ENCODE peak calls at places on chromosome 16, in five cellular contexts. O is HCT116, W is mucosa of descending colon, V is tibial artery, B is cardiac muscle cell. J is an unnamed sample.

GRCh38 chr16:73010150-73010676 is 37.7 kb downstream of the ZFHX3 start:
- DNase-seq in W (no peak), O (no peak), B (no peak), V (peak), J (no peak)

GRCh38 chr16:56506941-56507340 is 12.9 kb downstream of the BBS2 start:
- DNase-seq in O (no peak), B (peak), V (no peak), W (no peak), J (no peak)

GRCh38 chr16:79264237-79265104 is 336.1 kb downstream of the MAF start:
- DNase-seq in W (no peak), V (no peak), B (no peak), O (no peak), J (no peak)

GRCh38 chr16:86978445-86979030 is 338.7 kb downstream of the C16orf95 start:
- DNase-seq in O (no peak), B (no peak), W (no peak), V (no peak), J (no peak)

GRCh38 chr16:7792346-7792745 is 459.7 kb downstream of the RBFOX1 start:
- DNase-seq in B (no peak), O (no peak), W (no peak), V (no peak), J (no peak)

GRCh38 chr16:2091722-2092620 is 43.7 kb downstream of the PKD1 start:
- DNase-seq in B (no peak), V (no peak), W (peak), O (no peak), J (no peak)

GRCh38 chr16:28905800-28906372 is 19.2 kb downstream of the RABEP2 start:
- DNase-seq in B (no peak), W (no peak), O (no peak), V (no peak), J (no peak)

GRCh38 chr16:67881557-67882220 is 3.0 kb upstream of the NRN1L start:
- DNase-seq in V (no peak), O (no peak), W (no peak), B (no peak), J (peak)

GRCh38 chr16:86961133-86961720 is 356.0 kb downstream of the C16orf95 start:
- DNase-seq in B (peak), W (no peak), V (no peak), O (no peak), J (no peak)

GRCh38 chr16:64362193-64362592 is 759.7 kb downstream of the CDH11 start:
- DNase-seq in B (no peak), V (no peak), O (no peak), W (no peak), J (no peak)

GRCh38 chr16:75108792-75109731 is 7.5 kb downstream of the LDHD start:
- DNase-seq in W (peak), V (peak), B (peak), O (peak), J (peak)

GRCh38 chr16:10831899-10832886 is 13.6 kb upstream of the TVP23A start:
- DNase-seq in V (peak), O (no peak), B (no peak), W (no peak), J (no peak)

GRCh38 chr16:81415757-81416156 is 28.9 kb upstream of the CMIP start:
- DNase-seq in O (no peak), W (no peak), B (no peak), V (no peak), J (no peak)

GRCh38 chr16:75256871-75257343 is 5.5 kb upstream of the BCAR1 start:
- DNase-seq in O (no peak), V (peak), B (no peak), W (peak), J (no peak)

GRCh38 chr16:2076072-2076865 is 28.5 kb downstream of the TSC2 start:
- DNase-seq in O (no peak), W (no peak), B (no peak), V (no peak), J (no peak)

GRCh38 chr16:21158208-21159110 is at the start of gene LDAF1:
- DNase-seq in O (peak), V (peak), B (peak), W (peak), J (peak)

GRCh38 chr16:67942200-67942509 is 1.8 kb downstream of the LCAT start:
- DNase-seq in W (no peak), V (no peak), O (no peak), B (peak), J (no peak)

GRCh38 chr16:64290461-64290860 is 831.4 kb downstream of the CDH11 start:
- DNase-seq in V (no peak), B (no peak), O (no peak), W (no peak), J (no peak)

GRCh38 chr16:1749152-1750117 is 21.9 kb downstream of the NME3 start:
- DNase-seq in W (no peak), O (no peak), B (no peak), V (no peak), J (no peak)

GRCh38 chr16:24074574-24074973 is 181.6 kb upstream of the CACNG3 start:
- DNase-seq in V (no peak), W (no peak), O (no peak), B (no peak), J (no peak)

GRCh38 chr16:86259499-86259898 is 250.8 kb upstream of the FOXF1 start:
- DNase-seq in V (no peak), O (no peak), B (no peak), W (no peak), J (no peak)

GRCh38 chr16:79599837-79600635 is 501 bp downstream of the MAF start:
- DNase-seq in B (peak), O (no peak), V (peak), W (peak), J (peak)

GRCh38 chr16:57630402-57630787 is 2.0 kb downstream of the ADGRG1 start:
- DNase-seq in O (no peak), B (no peak), W (no peak), V (no peak), J (no peak)

GRCh38 chr16:80580109-80580832 is 39.5 kb downstream of the DYNLRB2 start:
- DNase-seq in B (peak), W (no peak), V (no peak), O (no peak), J (no peak)

GRCh38 chr16:11852092-11852809 is 909 bp upstream of the RSL1D1 start:
- DNase-seq in W (no peak), V (no peak), B (peak), O (no peak), J (peak)

GRCh38 chr16:88510091-88510719 is 57.1 kb downstream of the ZFPM1 start:
- DNase-seq in W (no peak), O (no peak), B (no peak), V (no peak), J (no peak)

GRCh38 chr16:1903845-1904820 is 14.1 kb downstream of the HS3ST6 start:
- DNase-seq in B (peak), O (no peak), V (no peak), W (no peak), J (no peak)

GRCh38 chr16:79767597-79768280 is 167.2 kb upstream of the MAF start:
- DNase-seq in V (no peak), W (peak), O (no peak), B (peak), J (no peak)

GRCh38 chr16:65728172-65728571 is 606.3 kb upstream of the CDH11 start:
- DNase-seq in W (no peak), V (no peak), B (peak), O (no peak), J (no peak)

GRCh38 chr16:27920391-27920891 is 143.1 kb downstream of the GSG1L start:
- DNase-seq in W (no peak), O (peak), V (no peak), B (peak), J (no peak)

GRCh38 chr16:82011199-82011641 is at the start of gene SDR42E1:
- DNase-seq in V (no peak), O (peak), W (peak), B (no peak), J (no peak)

GRCh38 chr16:11047057-11047456 is 102.7 kb downstream of the CLEC16A start:
- DNase-seq in B (peak), V (no peak), W (no peak), O (no peak), J (no peak)

GRCh38 chr16:29819506-29819905 is 756 bp upstream of the MVP start:
- DNase-seq in O (no peak), B (no peak), V (no peak), W (peak), J (no peak)

GRCh38 chr16:52363082-52363481 is 183.9 kb downstream of the TOX3 start:
- DNase-seq in O (no peak), V (no peak), B (no peak), W (no peak), J (no peak)

GRCh38 chr16:81645303-81645702 is 133.8 kb upstream of the PLCG2 start:
- DNase-seq in V (no peak), O (no peak), B (peak), W (no peak), J (peak)

GRCh38 chr16:11692651-11693050 is 24.4 kb downstream of the SNN start:
- DNase-seq in B (no peak), W (no peak), O (no peak), V (no peak), J (no peak)

GRCh38 chr16:13552062-13552959 is 367.6 kb upstream of the ERCC4 start:
- DNase-seq in V (no peak), W (no peak), B (no peak), O (no peak), J (no peak)
- TF ChIP-seq CTCF in V (no peak), W (no peak), B (no peak), O (no peak), J (no peak)

DNA sequence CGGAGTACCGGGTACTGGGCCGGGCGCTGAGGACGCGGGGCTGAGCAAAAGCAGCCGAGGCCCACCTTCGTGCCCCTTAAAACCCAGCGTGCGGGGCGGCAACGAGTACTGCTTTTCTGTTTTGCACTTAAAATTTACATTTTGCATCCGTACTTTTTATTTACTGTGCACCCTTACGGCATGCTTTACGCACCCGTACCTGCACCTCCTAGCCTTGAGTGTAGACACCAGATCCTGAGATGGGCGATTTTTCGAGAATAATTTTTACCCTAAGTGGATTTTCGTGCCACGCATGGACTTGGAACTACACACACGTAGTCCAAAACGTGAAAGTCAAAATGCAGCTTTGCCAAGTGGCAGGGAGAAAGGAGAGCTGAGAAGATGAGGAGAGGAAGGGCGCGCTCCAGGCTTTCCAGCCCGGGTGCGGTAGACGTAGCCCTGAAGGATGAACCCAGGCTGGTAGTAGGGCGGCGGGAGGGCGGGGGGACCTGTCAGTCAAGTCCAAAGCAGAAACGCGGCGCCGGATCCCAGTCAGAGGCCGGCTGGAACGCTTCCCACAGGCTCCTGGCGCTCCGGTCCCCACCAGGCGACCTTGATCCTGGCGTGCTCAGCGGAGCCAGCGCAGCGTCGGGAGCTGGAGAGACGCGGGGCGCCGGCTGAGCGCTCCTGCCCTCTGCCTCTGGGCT is 1.2 kb upstream of the CBLN1 start:
- DNase-seq in W (peak), B (no peak), O (no peak), V (no peak), J (no peak)
- H3K4me3 ChIP-seq in W (no peak), B (peak), O (no peak), V (peak), J (peak)

GRCh38 chr16:85057212-85057889 is 29.8 kb downstream of the KIAA0513 start:
- DNase-seq in V (no peak), B (no peak), W (no peak), O (peak), J (no peak)
- TF ChIP-seq CTCF in V (no peak), B (no peak), W (no peak), O (peak), J (peak)

GRCh38 chr16:4769306-4769638 is 2.3 kb upstream of the ZNF500 start:
- DNase-seq in W (no peak), O (no peak), V (no peak), B (no peak), J (no peak)
- H3K4me3 ChIP-seq in W (peak), O (no peak), V (peak), B (no peak), J (peak)

J was measured in left ventricle myocardium inferior.